ENCODE peak calls at places on chromosomes 5 and 9, in nine cellular contexts. P is tibial artery, S is AML-193, W is lower lobe of right lung, Q is fibroblast of lung, L is sigmoid colon, C is NCI-H1092 treated with DMSO at 0.1 percent for 48 hours, U is GM12865, X is GM06990. T is an unnamed sample.

GRCh38 chr5:137669796-137670195 is 66.1 kb downstream of the KLHL3 start:
- DNase-seq in P (no peak), S (no peak), W (no peak), Q (no peak), L (no peak), C (no peak), U (no peak), X (no peak), T (no peak)

GRCh38 chr5:136769900-136770684 is 404.7 kb upstream of the TRPC7 start:
- DNase-seq in P (peak; percentile 79), S (peak; percentile 34), W (peak; percentile 53), Q (peak; percentile 40), L (peak; percentile 75), C (peak; percentile 32), U (peak; percentile 67), X (no peak), T (peak; percentile 68)

GRCh38 chr5:91245871-91246270 is 137.2 kb downstream of the ARRDC3 start:
- DNase-seq in P (no peak), S (no peak), W (no peak), Q (peak; percentile 50), L (no peak), C (no peak), U (no peak), X (no peak), T (no peak)

GRCh38 chr5:179867079-179867465 is 8.5 kb upstream of the MRNIP start:
- DNase-seq in P (no peak), S (no peak), W (no peak), Q (no peak), L (peak; percentile 36), C (no peak), U (no peak), X (no peak), T (no peak)

GRCh38 chr9:69195019-69195418 is 20.9 kb downstream of the TJP2 start:
- DNase-seq in P (no peak), S (no peak), W (no peak), Q (no peak), L (no peak), C (no peak), U (no peak), X (no peak), T (no peak)

GRCh38 chr5:1008451-1009358 is at the start of gene NKD2:
- DNase-seq in P (peak; percentile 60), S (no peak), W (peak; percentile 51), Q (no peak), L (peak; percentile 67), C (peak; percentile 25), U (no peak), X (peak; percentile 37), T (peak; percentile 79)

GRCh38 chr5:15575566-15576195 is 75.7 kb downstream of the FBXL7 start:
- DNase-seq in P (no peak), S (no peak), W (no peak), Q (peak; percentile 82), L (no peak), C (no peak), U (no peak), X (no peak), T (no peak)

GRCh38 chr5:59133801-59134261 is 551.0 kb downstream of the RAB3C start:
- DNase-seq in P (no peak), S (no peak), W (no peak), Q (peak; percentile 91), L (no peak), C (no peak), U (no peak), X (no peak), T (no peak)

GRCh38 chr5:137156175-137156574 is 343.0 kb downstream of the SPOCK1 start:
- DNase-seq in P (no peak), S (no peak), W (no peak), Q (no peak), L (no peak), C (no peak), U (no peak), X (no peak), T (no peak)

GRCh38 chr9:85408494-85408893 is 333.3 kb downstream of the AGTPBP1 start:
- DNase-seq in P (no peak), S (no peak), W (no peak), Q (no peak), L (no peak), C (no peak), U (no peak), X (no peak), T (no peak)

GRCh38 chr5:36374275-36374862 is 72.7 kb upstream of the RANBP3L start:
- DNase-seq in P (peak; percentile 73), S (no peak), W (no peak), Q (peak; percentile 71), L (no peak), C (no peak), U (no peak), X (no peak), T (no peak)

GRCh38 chr5:93582677-93583524 is at the start of gene NR2F1:
- DNase-seq in P (no peak), S (peak; percentile 10), W (peak; percentile 52), Q (peak; percentile 100), L (peak; percentile 94), C (peak; percentile 96), U (peak; percentile 57), X (no peak), T (no peak)

GRCh38 chr9:104923289-104923688 is 4.7 kb downstream of the ABCA1 start:
- DNase-seq in P (no peak), S (peak; percentile 16), W (no peak), Q (peak; percentile 90), L (no peak), C (no peak), U (no peak), X (no peak), T (no peak)

GRCh38 chr5:110687485-110687884 is 39.0 kb downstream of the TMEM232 start:
- DNase-seq in P (no peak), S (no peak), W (no peak), Q (no peak), L (no peak), C (no peak), U (no peak), X (no peak), T (no peak)